ENCODE peak calls at places on chromosomes 4 and X, in five cellular contexts. J is hepatocyte, C is fibroblast of lung, N is mammary epithelial cell, M is GM23248. S is an unnamed sample. For H4K20me1, the result is how much of the 10 kb centered on the place peaks cover.

GRCh38 chrX:45756562-45756961 is 555.9 kb upstream of the DIPK2B start:
- DNase-seq in J (no peak), C (peak), N (no peak), M (no peak), S (peak)

GRCh38 chr4:2792711-2793577 is at the start of gene SH3BP2:
- DNase-seq in J (peak), C (peak), N (peak), M (peak), S (no peak)

GRCh38 chr4:94570558-94570957 is 118.8 kb downstream of the PDLIM5 start:
- DNase-seq in J (no peak), C (no peak), N (no peak), M (no peak), S (no peak)

GRCh38 chr4:84336964-84337705 is 162.0 kb downstream of the NKX6-1 start:
- DNase-seq in J (no peak), C (no peak), N (no peak), M (no peak), S (no peak)

GRCh38 chrX:78029663-78030062 is 60.2 kb upstream of the PGAM4 start:
- DNase-seq in J (peak), C (peak), N (peak), M (peak), S (peak)

GRCh38 chrX:110244951-110245480 is 72.9 kb downstream of the AMMECR1 start:
- DNase-seq in J (no peak), C (peak), N (no peak), M (peak), S (no peak)

GRCh38 chrX:48816014-48816810 is 10.1 kb upstream of the ERAS start:
- DNase-seq in J (no peak), C (no peak), N (no peak), M (no peak), S (no peak)

GRCh38 chr4:37902212-37902611 is 11.3 kb downstream of the TBC1D1 start:
- DNase-seq in J (no peak), C (no peak), N (peak), M (no peak), S (no peak)

GRCh38 chr4:105137460-105137859 is 9.2 kb upstream of the TET2 start:
- DNase-seq in J (no peak), C (no peak), N (no peak), M (no peak), S (no peak)

GRCh38 chr4:14924945-14925344 is 77.3 kb upstream of the CPEB2 start:
- DNase-seq in J (no peak), C (no peak), N (peak), M (no peak), S (no peak)

GRCh38 chrX:113400193-113400704 is 559.6 kb upstream of the AMOT start:
- DNase-seq in J (peak), C (peak), N (peak), M (peak), S (peak)

GRCh38 chrX:264634-265455 is 16.3 kb upstream of the PLCXD1 start:
- DNase-seq in J (peak), C (no peak), N (no peak), M (peak), S (no peak)

GRCh38 chrX:97310373-97310772 is 426.7 kb downstream of the RPA4 start:
- DNase-seq in J (no peak), C (peak), N (peak), M (no peak), S (peak)
- H3K27ac ChIP-seq in J (no peak), C (no peak), N (no peak), M (no peak), S (no peak)

GRCh38 chr4:118825799-118826198 is 10.1 kb downstream of the SEC24D start:
- DNase-seq in J (no peak), C (no peak), N (no peak), M (no peak), S (no peak)
- H4K20me1 ChIP-seq in J (half or more), C (under half), N (under half), M (half or more), S (half or more)

GRCh38 chrX:100719139-100719538 is 12.8 kb downstream of the SYTL4 start:
- DNase-seq in J (no peak), C (no peak), N (no peak), M (no peak), S (no peak)
- H3K27ac ChIP-seq in J (no peak), C (no peak), N (no peak), M (no peak), S (no peak)

GRCh38 chrX:34404386-34405070 is 252.6 kb downstream of the TMEM47 start:
- DNase-seq in J (peak), C (no peak), N (no peak), M (no peak), S (no peak)

GRCh38 chrX:34406580-34406979 is 250.5 kb downstream of the TMEM47 start:
- DNase-seq in J (no peak), C (no peak), N (no peak), M (no peak), S (no peak)

DNA sequence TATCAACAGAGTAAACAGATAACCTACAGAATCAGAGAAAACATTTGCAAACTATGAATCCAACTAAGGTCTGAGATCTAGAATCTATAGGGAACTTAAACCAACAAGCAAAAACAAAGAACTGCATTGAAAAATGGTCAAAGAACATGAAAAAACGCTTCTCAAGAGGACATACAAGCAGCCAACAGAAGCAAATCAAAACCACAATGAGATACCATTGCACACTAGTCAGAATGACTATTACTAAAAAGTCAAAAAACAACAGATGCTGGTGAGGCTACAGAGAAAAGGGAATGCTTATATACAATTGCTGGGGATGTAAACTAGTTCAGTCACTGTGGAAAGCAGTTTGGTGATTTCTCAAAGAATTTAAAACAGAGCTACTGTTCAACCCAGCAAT is 255.7 kb downstream of the TMEM47 start:
- DNase-seq in J (no peak), C (no peak), N (peak), M (no peak), S (no peak)
- H4K20me1 ChIP-seq in J (under half), C (under half), N (under half), M (under half), S (under half)

GRCh38 chrX:11766487-11766886 is 8.4 kb downstream of the MSL3 start:
- DNase-seq in J (no peak), C (no peak), N (no peak), M (no peak), S (no peak)
- H3K27ac ChIP-seq in J (no peak), C (no peak), N (no peak), M (no peak), S (no peak)

DNA sequence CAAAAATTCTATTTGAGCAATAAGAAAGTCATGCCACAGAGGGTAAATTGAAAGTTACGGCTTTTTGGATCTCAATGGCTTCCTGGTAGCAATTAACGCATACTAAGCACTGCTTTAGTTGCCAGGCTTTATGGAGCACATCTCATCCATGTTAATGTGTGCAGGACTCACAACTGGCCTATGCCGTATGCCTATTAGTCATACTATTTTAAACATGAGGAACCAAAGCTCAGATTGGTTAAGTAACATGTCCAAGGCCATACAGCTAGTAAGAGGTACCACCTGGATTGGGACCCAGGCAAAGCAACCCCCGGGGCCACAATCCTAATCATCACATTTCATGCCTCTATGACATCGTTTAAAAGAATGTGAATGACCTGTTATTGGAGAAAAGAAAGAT is 17.1 kb downstream of the DAPP1 start:
- DNase-seq in J (no peak), C (no peak), N (no peak), M (no peak), S (no peak)
- H4K20me1 ChIP-seq in J (under half), C (under half), N (under half), M (under half), S (under half)

S was measured in astrocyte.